ENCODE peak calls at places on chromosome 12, in four cellular contexts. T is tibial nerve, N is endothelial cell of umbilical vein, M is heart left ventricle. U is an unnamed sample.

GRCh38 chr12:130164931-130165330 is 2.7 kb downstream of the FZD10 start:
- DNase-seq in N (no peak), T (no peak), M (no peak), U (no peak)

GRCh38 chr12:11657511-11657910 is 8.0 kb downstream of the ETV6 start:
- DNase-seq in T (no peak), N (peak; percentile 50), M (no peak), U (no peak)

GRCh38 chr12:115632323-115632722 is 645.2 kb downstream of the MED13L start:
- DNase-seq in M (no peak), T (no peak), N (no peak), U (no peak)

GRCh38 chr12:7959278-7960063 is 23.5 kb upstream of the SLC2A3 start:
- DNase-seq in M (no peak), T (peak; percentile 10), N (peak; percentile 3), U (no peak)

GRCh38 chr12:57216014-57216891 is at the start of gene NXPH4:
- DNase-seq in T (no peak), N (no peak), M (peak; percentile 72), U (no peak)

GRCh38 chr12:88600272-88600671 is 20.0 kb upstream of the KITLG start:
- DNase-seq in T (no peak), M (no peak), N (no peak), U (no peak)

GRCh38 chr12:27064397-27065342 is 17.7 kb downstream of the C12orf71 start:
- DNase-seq in N (no peak), M (no peak), T (no peak), U (no peak)

GRCh38 chr12:26369588-26369987 is 174.2 kb downstream of the SSPN start:
- DNase-seq in N (no peak), T (peak; percentile 6), M (no peak), U (peak; percentile 45)

GRCh38 chr12:49615725-49616124 is 7.6 kb upstream of the PRPF40B start:
- DNase-seq in N (no peak), T (no peak), M (no peak), U (no peak)

GRCh38 chr12:27549231-27549800 is 25.3 kb downstream of the PPFIBP1 start:
- DNase-seq in N (peak; percentile 91), M (no peak), T (no peak), U (no peak)

GRCh38 chr12:104578453-104578852 is 121.7 kb downstream of the CHST11 start:
- DNase-seq in T (no peak), M (no peak), N (no peak), U (peak; percentile 72)

GRCh38 chr12:50637870-50638481 is 125.9 kb upstream of the ATF1 start:
- DNase-seq in N (peak; percentile 74), M (no peak), T (no peak), U (no peak)

GRCh38 chr12:43370299-43370698 is 181.7 kb downstream of the ADAMTS20 start:
- DNase-seq in T (no peak), N (peak; percentile 3), M (no peak), U (no peak)

GRCh38 chr12:47997321-47997720 is 7.0 kb downstream of the COL2A1 start:
- DNase-seq in T (no peak), M (no peak), N (no peak), U (no peak)

GRCh38 chr12:118850244-118850825 is 131.0 kb upstream of the SRRM4 start:
- DNase-seq in M (no peak), T (no peak), N (no peak), U (no peak)

GRCh38 chr12:128707488-128707887 is 116.3 kb downstream of the SLC15A4 start:
- DNase-seq in M (no peak), N (no peak), T (no peak), U (no peak)

GRCh38 chr12:77324416-77324762 is 259.0 kb upstream of the E2F7 start:
- DNase-seq in T (no peak), N (no peak), M (no peak), U (no peak)

DNA sequence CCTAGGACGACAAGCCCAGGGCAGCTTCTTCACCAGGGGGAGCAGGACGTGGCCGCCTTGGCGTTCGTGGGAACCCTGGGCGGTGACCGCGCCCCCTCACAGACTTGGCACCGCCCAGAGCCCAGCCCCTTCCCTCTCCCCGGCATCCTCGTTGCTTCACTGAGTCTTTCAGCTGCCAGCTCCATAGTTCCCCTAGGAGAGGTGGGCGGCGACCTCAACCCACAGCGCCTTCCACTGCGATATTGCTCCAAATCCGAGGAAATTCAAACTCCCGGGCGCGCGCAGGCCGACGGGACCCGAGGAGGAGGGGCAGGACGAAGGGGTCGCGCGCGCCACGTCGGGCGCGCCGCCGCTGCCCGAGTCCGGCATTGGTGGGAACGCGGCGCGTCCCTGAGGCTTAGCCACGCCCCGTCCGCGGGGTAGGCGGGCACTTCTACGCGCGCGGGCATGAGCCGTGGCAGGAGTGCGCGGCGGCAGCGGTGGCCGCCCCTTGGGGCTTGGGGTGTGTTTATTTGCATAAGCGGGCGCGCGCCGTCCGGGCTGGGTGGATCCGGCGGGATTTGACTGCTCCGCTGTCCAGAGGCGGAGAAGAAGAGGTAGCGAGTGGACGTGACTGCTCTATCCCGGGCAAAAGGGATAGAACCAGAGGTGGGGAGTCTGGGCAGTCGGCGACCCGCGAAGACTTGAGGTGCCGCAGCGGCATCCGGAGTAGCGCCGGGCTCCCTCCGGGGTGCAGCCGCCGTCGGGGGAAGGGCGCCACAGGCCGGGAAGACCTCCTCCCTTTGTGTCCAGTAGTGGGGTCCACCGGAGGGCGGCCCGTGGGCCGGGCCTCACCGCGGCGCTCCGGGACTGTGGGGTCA is at the start of the genes APAF1 and IKBIP:
- DNase-seq in T (peak; percentile 96), M (peak; percentile 98), N (peak; percentile 97), U (peak; percentile 97)
- TF ChIP-seq POLR2A in T (peak; percentile 81), M (no peak), N (peak; percentile 65), U (peak; percentile 91)

DNA sequence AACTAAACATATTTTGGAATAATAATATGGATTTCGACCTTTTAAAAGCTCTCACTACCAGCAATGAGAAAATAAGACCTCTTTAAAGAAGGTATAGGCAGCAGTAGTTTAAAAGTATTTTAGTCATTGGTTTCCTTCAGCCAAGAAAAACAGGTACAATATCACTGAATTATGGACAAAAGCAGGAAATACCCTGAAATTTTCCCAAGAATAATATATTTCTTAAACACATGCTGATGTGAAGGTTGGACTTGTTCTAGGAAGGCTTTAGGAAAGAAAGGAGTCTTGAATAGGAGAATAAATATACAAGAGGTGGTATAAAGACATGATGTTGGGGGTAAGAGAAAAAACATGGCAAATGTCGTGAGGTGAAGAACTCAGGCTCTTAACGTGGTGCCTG is 12.1 kb upstream of the NUDT4 start:
- DNase-seq in M (no peak), T (no peak), N (peak; percentile 86), U (no peak)
- H3K4me3 ChIP-seq in M (no peak overlapping the region), T (no peak overlapping the region), N (no peak overlapping the region), U (no peak overlapping the region)

GRCh38 chr12:124188059-124188458 is 106.8 kb upstream of the RFLNA start:
- DNase-seq in M (no peak), N (no peak), T (no peak), U (no peak)
- H3K27ac ChIP-seq in M (peak overlapping the region; percentile 59), N (no peak overlapping the region), T (no peak overlapping the region), U (no peak overlapping the region)

GRCh38 chr12:91138337-91138905 is 27.1 kb upstream of the LUM start:
- DNase-seq in M (no peak), T (no peak), N (peak; percentile 48), U (no peak)
- TF ChIP-seq POLR2A in M (no peak), T (no peak), N (no peak), U (no peak)

DNA sequence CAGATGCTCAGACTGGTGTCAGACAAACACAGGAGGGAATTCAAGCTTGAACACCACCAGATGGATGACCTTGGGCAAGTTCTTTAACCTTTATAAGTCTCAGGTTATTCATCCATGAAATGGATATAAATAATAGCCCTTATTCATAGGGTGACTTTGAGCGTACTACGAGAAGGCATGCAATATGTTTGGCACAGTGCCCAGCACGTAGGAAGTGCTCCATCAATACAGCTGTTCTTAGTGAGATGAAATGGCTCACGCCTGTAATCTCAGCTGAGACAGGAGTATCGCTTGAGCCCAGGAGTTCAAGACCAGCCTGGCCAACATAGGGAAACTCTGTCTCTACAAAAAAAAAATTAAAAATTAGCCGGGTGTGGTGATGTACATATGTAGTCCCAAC is 84.8 kb upstream of the FICD start:
- DNase-seq in N (no peak), T (no peak), M (no peak), U (no peak)
- H3K4me3 ChIP-seq in N (no peak overlapping the region), T (no peak overlapping the region), M (no peak overlapping the region), U (no peak overlapping the region)

GRCh38 chr12:124386059-124386458 is 91.2 kb downstream of the RFLNA start:
- DNase-seq in M (peak; percentile 74), T (no peak), N (no peak), U (no peak)
- H3K27ac ChIP-seq in M (peak overlapping the region; percentile 91), T (no peak overlapping the region), N (peak overlapping the region; percentile 74), U (peak overlapping the region; percentile 98)

GRCh38 chr12:56163533-56164344 is 5.6 kb downstream of the MYL6 start:
- DNase-seq in M (no peak), N (no peak), T (no peak), U (no peak)
- TF ChIP-seq POLR2A in M (no peak), N (peak; percentile 82), T (no peak), U (no peak)

GRCh38 chr12:95203477-95203843 is 13.8 kb downstream of the FGD6 start:
- DNase-seq in T (no peak), M (no peak), N (no peak), U (no peak)

GRCh38 chr12:95198914-95199313 is 18.4 kb downstream of the FGD6 start:
- DNase-seq in N (no peak), M (no peak), T (no peak), U (no peak)

GRCh38 chr12:95202691-95203476 is 14.4 kb downstream of the FGD6 start:
- DNase-seq in N (peak; percentile 65), M (no peak), T (no peak), U (peak; percentile 61)

GRCh38 chr12:95200128-95200973 is 16.9 kb downstream of the FGD6 start:
- DNase-seq in N (peak; percentile 52), M (no peak), T (no peak), U (no peak)

DNA sequence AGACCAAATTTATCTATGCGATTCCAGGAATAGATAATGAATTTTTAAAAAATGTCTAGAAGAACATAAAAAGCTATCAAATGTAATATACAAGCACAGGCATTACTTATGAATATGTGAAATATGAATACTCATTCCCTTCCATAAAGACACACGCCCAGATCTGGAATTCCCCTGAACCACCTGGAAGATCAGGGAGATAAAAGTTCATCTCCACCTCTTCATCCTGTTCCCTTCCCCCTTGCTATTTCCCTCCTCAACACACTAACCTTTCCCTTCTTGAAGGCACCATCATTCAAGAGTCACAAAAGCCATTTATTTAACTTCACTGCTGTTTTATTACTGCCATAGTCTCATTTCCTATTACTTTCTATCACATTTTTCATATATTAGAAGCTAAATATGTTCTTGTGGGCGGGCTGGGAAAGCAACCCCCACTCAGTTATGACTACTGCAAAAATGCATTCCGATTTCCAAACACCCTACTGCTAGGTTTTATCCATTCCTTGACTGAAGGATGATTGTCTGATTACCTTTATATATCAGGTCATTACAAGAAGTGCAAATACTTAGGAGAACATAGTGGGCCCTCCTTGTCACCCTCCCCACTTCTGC is 16.1 kb downstream of the FGD6 start:
- DNase-seq in T (no peak), M (no peak), N (peak; percentile 20), U (no peak)
- H3K4me3 ChIP-seq in T (no peak overlapping the region), M (no peak overlapping the region), N (no peak overlapping the region), U (no peak overlapping the region)

GRCh38 chr12:110344657-110345056 is 58.9 kb downstream of the ANAPC7 start:
- DNase-seq in M (no peak), T (no peak), N (no peak), U (no peak)
- H3K27ac ChIP-seq in M (no peak overlapping the region), T (no peak overlapping the region), N (no peak overlapping the region), U (no peak overlapping the region)